ENCODE peak calls at places on chromosome 14, in four cellular contexts. L, M, D and R are unnamed samples.
A peak's percentile ranks its signal among the peaks of the same experiment; 100 is the strongest.

GRCh38 chr14:102187044-102187443 is 47.3 kb downstream of the WDR20 start:
- DNase-seq in L (no peak), M (no peak), D (no peak), R (no peak)

GRCh38 chr14:103100281-103101121 is 6.0 kb downstream of the EXOC3L4 start:
- DNase-seq in L (no peak), M (no peak), D (peak; percentile 60), R (no peak)

GRCh38 chr14:64539186-64539552 is 1.4 kb upstream of the HSPA2 start:
- DNase-seq in L (no peak), M (no peak), D (no peak), R (no peak)

GRCh38 chr14:43413094-43413493 is 1094.0 kb downstream of the FSCB start:
- DNase-seq in L (no peak), M (no peak), D (no peak), R (no peak)

GRCh38 chr14:98404811-98405210 is 867.2 kb downstream of the BCL11B start:
- DNase-seq in L (no peak), M (no peak), D (no peak), R (no peak)

GRCh38 chr14:59846595-59846994 is 24.0 kb downstream of the RTN1 start:
- DNase-seq in L (no peak), M (no peak), D (no peak), R (no peak)

GRCh38 chr14:92524603-92525185 is 11.1 kb downstream of the RIN3 start:
- DNase-seq in L (no peak), M (no peak), D (no peak), R (no peak)

GRCh38 chr14:67999290-67999689 is 179.7 kb downstream of the RAD51B start:
- DNase-seq in L (no peak), M (no peak), D (no peak), R (no peak)

GRCh38 chr14:96267336-96267735 is 11.3 kb downstream of the BDKRB1 start:
- DNase-seq in L (no peak), M (peak; percentile 74), D (no peak), R (no peak)

GRCh38 chr14:100662850-100663527 is 63.7 kb upstream of the DLK1 start:
- DNase-seq in L (no peak), M (peak; percentile 72), D (peak; percentile 88), R (peak; percentile 60)

GRCh38 chr14:23398348-23398747 is 9.7 kb downstream of the MYH6 start:
- DNase-seq in L (no peak), M (no peak), D (no peak), R (no peak)

GRCh38 chr14:76314521-76314951 is 61.4 kb upstream of the ESRRB start:
- DNase-seq in L (peak; percentile 32), M (no peak), D (peak; percentile 48), R (no peak)

GRCh38 chr14:64646103-64646502 is 58.1 kb upstream of the PLEKHG3 start:
- DNase-seq in L (no peak), M (no peak), D (no peak), R (no peak)

GRCh38 chr14:77248666-77249065 is 22.3 kb downstream of the NGB start:
- DNase-seq in L (no peak), M (no peak), D (no peak), R (no peak)

GRCh38 chr14:47511829-47512228 is 163.6 kb downstream of the MDGA2 start:
- DNase-seq in L (no peak), M (no peak), D (no peak), R (no peak)
- H3K4me3 ChIP-seq in L (no peak overlapping the region), M (no peak overlapping the region), D (no peak overlapping the region), R (no peak overlapping the region)

DNA sequence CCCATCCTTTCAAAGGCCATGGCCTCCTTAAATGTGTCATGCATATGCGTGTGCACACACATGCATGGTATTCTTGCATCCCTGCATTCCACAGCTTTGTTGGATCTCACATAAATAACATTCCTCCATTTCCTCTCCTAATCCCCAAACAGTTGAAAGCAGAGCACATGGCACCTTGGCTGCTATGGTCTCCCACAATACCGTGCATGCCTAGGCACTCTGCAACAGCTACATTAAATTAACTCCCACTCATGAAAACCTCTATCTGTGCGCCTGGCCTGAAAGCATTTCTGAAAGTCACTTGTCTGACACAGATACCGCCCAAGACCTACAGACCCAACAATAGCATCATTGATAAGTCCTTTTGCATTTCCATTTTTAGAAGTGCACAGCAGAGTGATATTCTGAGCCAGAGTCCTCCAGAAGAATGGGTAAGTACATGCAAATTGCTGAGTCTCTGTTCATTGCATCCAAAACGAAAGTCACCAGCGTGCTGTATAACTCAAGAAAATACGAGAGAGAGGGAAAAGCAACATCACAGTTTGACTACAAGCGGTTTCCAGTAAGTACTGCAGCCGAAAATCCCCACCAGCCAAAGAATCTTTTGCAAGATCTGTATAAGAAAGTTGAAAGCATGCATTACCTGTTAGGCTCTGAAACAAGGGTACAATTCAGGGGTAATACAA is 436 bp downstream of the ASB2 start:
- DNase-seq in L (no peak), M (no peak), D (no peak), R (no peak)
- H3K4me3 ChIP-seq in L (peak overlapping the region; percentile 50), M (no peak overlapping the region), D (no peak overlapping the region), R (peak overlapping the region; percentile 47)

DNA sequence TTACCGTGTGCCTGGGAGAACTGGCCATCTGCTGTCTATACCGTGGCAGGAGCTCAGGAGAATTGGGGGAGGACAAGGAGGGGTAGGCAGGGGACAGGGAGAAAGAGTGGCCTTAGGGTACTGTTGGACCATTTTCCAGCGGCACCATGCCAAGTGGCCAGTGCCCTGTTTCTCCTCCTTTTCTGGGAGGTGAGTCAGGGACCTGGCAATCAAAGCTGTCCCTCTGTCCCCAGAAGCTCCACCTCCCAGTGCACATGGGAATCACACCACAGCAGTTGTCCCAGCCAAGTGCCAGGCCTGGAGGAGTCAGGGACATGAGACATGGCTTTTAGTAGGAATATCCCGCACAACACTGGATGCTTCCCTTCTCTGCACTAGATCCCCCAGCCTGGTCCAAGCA is 118.0 kb downstream of the GCH1 start:
- DNase-seq in L (peak; percentile 92), M (no peak), D (no peak), R (peak; percentile 66)
- H3K4me3 ChIP-seq in L (no peak overlapping the region), M (no peak overlapping the region), D (no peak overlapping the region), R (peak overlapping the region; percentile 18)

GRCh38 chr14:31578266-31578665 is 17.1 kb downstream of the NUBPL start:
- DNase-seq in L (no peak), M (no peak), D (no peak), R (no peak)
- H3K4me3 ChIP-seq in L (peak overlapping the region; percentile 12), M (no peak overlapping the region), D (no peak overlapping the region), R (no peak overlapping the region)

DNA sequence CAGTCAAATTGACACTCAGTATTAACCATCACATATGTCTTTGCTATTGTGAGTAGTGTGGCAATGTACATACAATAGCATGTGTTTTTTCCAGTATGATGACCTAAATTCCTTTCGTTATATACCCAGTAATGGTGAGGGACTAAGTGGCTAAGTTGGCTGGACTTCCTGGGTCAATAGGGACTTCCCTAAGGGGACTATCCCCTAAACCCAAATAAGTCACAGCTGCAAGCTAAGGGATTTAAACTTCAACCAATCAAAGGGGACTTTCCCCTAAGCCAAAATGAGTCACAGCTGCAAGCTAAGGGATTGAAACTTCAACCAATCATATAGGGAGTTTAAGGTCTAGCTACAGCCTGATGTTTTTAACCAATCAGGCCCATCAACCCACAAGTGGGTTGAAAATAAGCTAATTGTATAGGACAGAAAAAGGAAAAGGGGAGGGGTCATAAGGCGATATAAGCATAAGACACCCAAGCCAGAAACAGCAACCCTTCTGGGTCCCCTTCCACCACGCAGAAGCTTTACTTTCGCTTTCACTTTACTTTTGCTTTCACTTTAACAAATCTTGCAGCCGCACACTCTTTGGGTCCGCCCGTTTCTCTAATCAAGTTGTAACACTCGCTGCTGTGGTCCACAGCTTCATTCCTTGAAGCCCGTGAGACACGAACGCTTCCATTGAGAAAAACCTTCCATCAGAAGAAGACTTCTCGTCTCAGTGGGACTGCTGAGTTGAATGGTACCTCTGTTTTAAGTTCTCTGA is 404.4 kb downstream of the FLRT2 start:
- DNase-seq in L (no peak), M (no peak), D (no peak), R (no peak)
- H3K4me3 ChIP-seq in L (peak overlapping the region; percentile 32), M (peak overlapping the region; percentile 16), D (no peak overlapping the region), R (peak overlapping the region; percentile 48)